ENCODE peak calls at places on chromosomes 5 and 9, in five cellular contexts. C is IMR-90, R is testis, T is left ventricle myocardium inferior, J is transverse colon. U is an unnamed sample. For H3K9me3, the result is how much of the 10 kb centered on the place peaks cover.

GRCh38 chr5:14110196-14110595 is 32.9 kb upstream of the TRIO start:
- DNase-seq in C (peak), R (no peak), T (no peak), J (no peak), U (no peak)

GRCh38 chr5:154002093-154002492 is 36.6 kb downstream of the FAM114A2 start:
- DNase-seq in C (peak), R (no peak), T (no peak), J (no peak), U (no peak)

GRCh38 chr5:54993318-54993717 is 7.9 kb upstream of the ESM1 start:
- DNase-seq in C (peak), R (no peak), T (no peak), J (no peak), U (no peak)

GRCh38 chr9:26012797-26013594 is 334.8 kb upstream of the TUSC1 start:
- DNase-seq in C (peak), R (no peak), T (no peak), J (no peak), U (no peak)

GRCh38 chr5:130337179-130337888 is 433.1 kb downstream of the CHSY3 start:
- DNase-seq in C (peak), R (no peak), T (no peak), J (no peak), U (no peak)

GRCh38 chr9:94082956-94083355 is 1.3 kb upstream of the PTPDC1 start:
- DNase-seq in C (peak), R (no peak), T (no peak), J (no peak), U (no peak)

GRCh38 chr5:100827481-100827889 is 75.6 kb downstream of the ST8SIA4 start:
- DNase-seq in C (no peak), R (no peak), T (no peak), J (peak), U (no peak)

GRCh38 chr9:37392272-37392671 is 30.2 kb upstream of the GRHPR start:
- DNase-seq in C (no peak), R (peak), T (no peak), J (no peak), U (no peak)

GRCh38 chr9:79681576-79681975 is 109.8 kb downstream of the TLE4 start:
- DNase-seq in C (no peak), R (no peak), T (no peak), J (no peak), U (no peak)

GRCh38 chr5:32044904-32045303 is 129.2 kb downstream of the GOLPH3 start:
- DNase-seq in C (peak), R (no peak), T (no peak), J (no peak), U (no peak)

GRCh38 chr5:154753792-154754191 is 1.4 kb upstream of the LARP1 start:
- DNase-seq in C (peak), R (peak), T (peak), J (peak), U (no peak)

GRCh38 chr9:11821541-11821940 is 871.6 kb upstream of the TYRP1 start:
- DNase-seq in C (no peak), R (no peak), T (no peak), J (no peak), U (no peak)

GRCh38 chr5:32836176-32836575 is 125.1 kb downstream of the NPR3 start:
- DNase-seq in C (peak), R (no peak), T (no peak), J (no peak), U (no peak)

GRCh38 chr9:87812375-87813118 is 70.1 kb upstream of the SPATA31E1 start:
- DNase-seq in C (peak), R (peak), T (no peak), J (no peak), U (no peak)

GRCh38 chr9:113998529-113999255 is 79.4 kb downstream of the AMBP start:
- DNase-seq in C (peak), R (peak), T (no peak), J (no peak), U (peak)

GRCh38 chr9:86946712-86947145 is 577 bp downstream of the GAS1 start:
- DNase-seq in C (no peak), R (peak), T (peak), J (peak), U (peak)

GRCh38 chr5:33317271-33317670 is 123.5 kb upstream of the TARS1 start:
- DNase-seq in C (peak), R (no peak), T (no peak), J (no peak), U (no peak)

GRCh38 chr5:7650755-7651154 is 200.2 kb downstream of the CFAP90 start:
- DNase-seq in C (no peak), R (no peak), T (no peak), J (no peak), U (no peak)

GRCh38 chr5:9545301-9545958 is 445 bp downstream of the SEMA5A start:
- DNase-seq in C (no peak), R (peak), T (no peak), J (peak), U (no peak)

GRCh38 chr9:36849943-36850342 is 184.1 kb downstream of the PAX5 start:
- DNase-seq in C (no peak), R (no peak), T (no peak), J (no peak), U (no peak)

GRCh38 chr5:122054266-122054665 is 23.8 kb downstream of the LOX start:
- DNase-seq in C (no peak), R (no peak), T (no peak), J (no peak), U (no peak)

GRCh38 chr9:114900937-114901802 is 29.2 kb downstream of the TNFSF8 start:
- DNase-seq in C (peak), R (no peak), T (no peak), J (no peak), U (no peak)

GRCh38 chr5:100182402-100182801 is 352.8 kb upstream of the FAM174A start:
- DNase-seq in C (no peak), R (no peak), T (no peak), J (no peak), U (no peak)

GRCh38 chr5:56305551-56305950 is 72.4 kb upstream of the ANKRD55 start:
- DNase-seq in C (no peak), R (no peak), T (no peak), J (no peak), U (no peak)

GRCh38 chr9:99967457-99967856 is 61.0 kb downstream of the STX17 start:
- DNase-seq in C (no peak), R (no peak), T (no peak), J (no peak), U (no peak)

GRCh38 chr9:130371196-130371966 is 73.4 kb upstream of the ASS1 start:
- DNase-seq in C (peak), R (no peak), T (no peak), J (no peak), U (no peak)

GRCh38 chr5:170632266-170632984 is 128.6 kb downstream of the KCNIP1 start:
- DNase-seq in C (no peak), R (peak), T (no peak), J (no peak), U (no peak)

GRCh38 chr5:6827815-6828214 is 114.6 kb downstream of the TENT4A start:
- DNase-seq in C (no peak), R (peak), T (no peak), J (no peak), U (no peak)

GRCh38 chr5:179872356-179873160 is 13.9 kb upstream of the MRNIP start:
- DNase-seq in C (no peak), R (no peak), T (no peak), J (no peak), U (no peak)

GRCh38 chr5:33381243-33381642 is 59.5 kb upstream of the TARS1 start:
- DNase-seq in C (no peak), R (no peak), T (no peak), J (no peak), U (no peak)

GRCh38 chr5:5165541-5166002 is 25.4 kb downstream of the ADAMTS16 start:
- DNase-seq in C (no peak), R (no peak), T (no peak), J (no peak), U (no peak)

GRCh38 chr5:1824903-1825841 is 24.0 kb downstream of the NDUFS6 start:
- DNase-seq in C (no peak), R (no peak), T (no peak), J (no peak), U (no peak)
- H3K9me3 ChIP-seq in C (under half), R (under half), T (under half), J (under half), U (under half)

GRCh38 chr5:88858392-88858791 is 24.6 kb downstream of the MEF2C start:
- DNase-seq in C (no peak), R (no peak), T (no peak), J (no peak), U (no peak)
- H3K9me3 ChIP-seq in C (under half), R (under half), T (under half), J (under half), U (under half)

GRCh38 chr9:8183618-8184017 is 384.0 kb upstream of the DMAC1 start:
- DNase-seq in C (no peak), R (no peak), T (no peak), J (no peak), U (no peak)

DNA sequence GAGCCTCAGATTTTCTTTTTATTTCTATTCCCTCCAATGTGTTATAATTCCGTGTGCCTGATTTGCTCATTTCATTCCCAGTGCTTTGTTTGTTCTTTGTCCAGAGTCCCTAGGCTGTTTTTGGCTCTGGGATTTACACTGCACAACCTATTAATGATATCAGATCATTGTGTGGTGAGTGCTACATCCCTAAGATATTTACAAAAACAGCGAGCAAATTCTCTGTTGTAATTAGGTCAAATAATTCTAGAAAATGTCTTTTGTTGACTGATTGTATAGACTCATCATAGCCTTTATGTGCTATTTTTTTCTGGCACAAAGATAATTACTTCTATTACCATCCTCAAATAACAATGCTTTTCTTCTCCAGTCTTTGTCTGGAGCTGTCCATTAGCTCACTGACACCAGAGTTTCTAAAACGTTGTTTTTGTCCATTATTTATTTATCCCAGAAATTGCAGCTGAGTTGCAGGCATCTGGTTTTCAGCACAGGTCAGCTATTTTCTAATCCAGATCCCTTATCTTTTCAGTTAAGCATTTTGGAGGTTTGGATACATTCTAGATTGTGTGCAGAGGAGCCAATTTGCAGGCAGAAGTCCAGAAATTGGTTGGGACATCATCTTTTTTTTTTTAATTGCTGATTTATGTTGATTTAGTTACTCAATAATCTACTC is 379.9 kb upstream of the DMAC1 start:
- DNase-seq in C (no peak), R (no peak), T (no peak), J (no peak), U (no peak)
- H3K9me3 ChIP-seq in C (under half), R (under half), T (under half), J (under half), U (under half)

DNA sequence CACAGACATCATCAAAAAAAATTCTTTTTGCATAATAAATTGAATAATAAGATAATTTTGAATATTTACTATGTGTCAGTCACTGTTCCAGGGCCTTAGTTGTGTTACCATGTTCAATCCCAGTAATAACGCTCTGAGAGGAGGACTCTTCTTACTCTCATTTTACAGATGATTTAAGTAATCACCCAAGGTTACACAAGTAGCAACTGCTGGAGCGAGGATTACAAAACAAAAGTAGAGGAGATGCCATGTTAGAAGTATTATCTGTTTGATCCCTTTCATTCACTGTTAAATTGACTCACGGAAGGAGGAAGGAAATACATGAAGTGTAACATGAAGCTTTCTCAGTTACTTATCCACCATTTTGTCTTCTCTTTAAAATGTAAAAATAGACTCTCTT is 412.8 kb downstream of the NFIB start:
- DNase-seq in C (no peak), R (no peak), T (no peak), J (no peak), U (no peak)
- H3K9me3 ChIP-seq in C (under half), R (under half), T (under half), J (under half), U (under half)

DNA sequence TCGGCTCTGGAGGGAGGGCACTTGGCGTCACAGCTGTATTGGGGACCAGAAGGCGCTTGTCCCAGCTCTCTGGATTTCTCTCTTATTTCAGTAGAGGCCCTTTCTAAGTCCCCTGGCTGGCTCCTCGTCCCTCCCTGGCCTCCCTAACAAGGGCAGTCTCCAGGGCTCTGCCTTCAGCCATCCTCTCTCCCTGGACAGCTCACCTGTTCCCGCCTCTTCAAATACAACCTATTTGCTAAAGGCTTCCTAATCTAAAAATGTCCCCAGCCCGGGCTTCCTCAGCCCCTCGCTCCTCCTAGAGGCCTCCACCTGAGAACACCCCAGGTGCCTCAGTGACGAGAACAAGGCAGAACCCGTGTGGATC is 188.4 kb downstream of the OLFM1 start:
- DNase-seq in C (no peak), R (no peak), T (no peak), J (no peak), U (no peak)
- H3K9me3 ChIP-seq in C (under half), R (under half), T (under half), J (under half), U (under half)

GRCh38 chr5:77637170-77638074 is 1.1 kb downstream of the OTP start:
- DNase-seq in C (no peak), R (no peak), T (no peak), J (no peak), U (no peak)
- H3K9me3 ChIP-seq in C (under half), R (under half), T (under half), J (under half), U (under half)

DNA sequence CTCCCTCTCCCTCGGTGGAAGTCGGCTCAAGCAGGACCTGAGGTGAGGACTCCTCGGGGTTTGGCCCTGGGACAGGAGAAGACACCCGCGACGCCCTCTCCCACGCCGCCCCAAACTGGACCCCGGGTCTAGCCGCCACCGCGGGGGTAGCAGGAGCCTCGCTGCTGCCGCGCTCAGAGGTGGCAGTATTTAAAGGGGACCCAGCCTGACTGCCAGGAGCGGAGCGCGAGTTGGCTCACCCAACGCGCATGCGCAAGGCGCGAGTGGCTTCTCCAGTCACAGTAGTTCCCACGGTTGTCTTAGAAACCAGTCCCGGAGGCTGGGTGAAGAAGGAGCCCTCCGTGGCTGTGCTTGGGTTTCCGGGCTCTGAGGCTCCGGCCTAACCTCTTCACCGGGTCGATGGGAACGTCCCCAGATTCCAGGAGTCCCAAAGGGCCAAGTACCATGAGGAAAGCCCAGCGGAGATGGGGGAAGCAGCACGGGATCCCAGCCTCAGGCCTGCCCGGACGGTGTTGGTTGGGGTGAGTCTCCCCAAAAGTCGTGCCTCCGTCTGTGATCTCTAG is 477.8 kb downstream of the SPATA31A7 start:
- DNase-seq in C (no peak), R (peak), T (no peak), J (peak), U (peak)
- H3K9me3 ChIP-seq in C (under half), R (under half), T (under half), J (under half), U (under half)